ENCODE peak calls at places on chromosomes 16 and 17, in five cellular contexts. One of them, this sample, is unnamed.

GRCh38 chr17:37708616-37709212 is 36.1 kb downstream of the HNF1B start:
- DNase-seq in AG10803: no peak
- DNase-seq in NCI-H1694: no peak
- DNase-seq in B cell: no peak
- DNase-seq in H1: no peak
- DNase-seq in this sample: no peak

GRCh38 chr16:74760007-74760767 is 14.4 kb downstream of the FA2H start:
- DNase-seq in AG10803: no peak
- DNase-seq in NCI-H1694: no peak
- DNase-seq in B cell: no peak
- DNase-seq in H1: no peak
- DNase-seq in this sample: no peak

GRCh38 chr16:70254095-70254964 is 2.6 kb upstream of the EXOSC6 start:
- DNase-seq in AG10803: no peak
- DNase-seq in NCI-H1694: no peak
- DNase-seq in B cell: no peak
- DNase-seq in H1: no peak
- DNase-seq in this sample: no peak

GRCh38 chr16:66366433-66367299 is at the start of gene CDH5:
- DNase-seq in AG10803: no peak
- DNase-seq in NCI-H1694: no peak
- DNase-seq in B cell: no peak
- DNase-seq in H1: no peak
- DNase-seq in this sample: no peak

GRCh38 chr17:80791758-80792284 is 199.8 kb upstream of the CHMP6 start:
- DNase-seq in AG10803: peak; percentile 93
- DNase-seq in NCI-H1694: no peak
- DNase-seq in B cell: no peak
- DNase-seq in H1: no peak
- DNase-seq in this sample: peak; percentile 92

GRCh38 chr17:81907219-81908145 is 3.7 kb downstream of the PCYT2 start:
- DNase-seq in AG10803: no peak
- DNase-seq in NCI-H1694: no peak
- DNase-seq in B cell: no peak
- DNase-seq in H1: no peak
- DNase-seq in this sample: no peak

GRCh38 chr17:76053230-76054111 is 18.8 kb downstream of the SRP68 start:
- DNase-seq in AG10803: no peak
- DNase-seq in NCI-H1694: no peak
- DNase-seq in B cell: no peak
- DNase-seq in H1: no peak
- DNase-seq in this sample: peak; percentile 36

GRCh38 chr17:34163681-34164080 is 91.4 kb upstream of the CCL2 start:
- DNase-seq in AG10803: peak; percentile 5
- DNase-seq in NCI-H1694: no peak
- DNase-seq in B cell: no peak
- DNase-seq in H1: peak; percentile 52
- DNase-seq in this sample: peak; percentile 51

GRCh38 chr17:78472035-78472905 is 93.8 kb downstream of the PGS1 start:
- DNase-seq in AG10803: no peak
- DNase-seq in NCI-H1694: no peak
- DNase-seq in B cell: no peak
- DNase-seq in H1: no peak
- DNase-seq in this sample: no peak

GRCh38 chr16:53664724-53665345 is 38.8 kb downstream of the RPGRIP1L start:
- DNase-seq in AG10803: peak; percentile 100
- DNase-seq in NCI-H1694: no peak
- DNase-seq in B cell: no peak
- DNase-seq in H1: no peak
- DNase-seq in this sample: peak; percentile 77

GRCh38 chr17:17361543-17362511 is 58.7 kb downstream of the NT5M start:
- DNase-seq in AG10803: peak; percentile 50
- DNase-seq in NCI-H1694: no peak
- DNase-seq in B cell: no peak
- DNase-seq in H1: no peak
- DNase-seq in this sample: peak; percentile 48

GRCh38 chr17:7971651-7972050 is 30.8 kb upstream of the GUCY2D start:
- DNase-seq in AG10803: no peak
- DNase-seq in NCI-H1694: no peak
- DNase-seq in B cell: no peak
- DNase-seq in H1: no peak
- DNase-seq in this sample: no peak

GRCh38 chr17:75557075-75557851 is 30.3 kb upstream of the MYO15B start:
- DNase-seq in AG10803: peak; percentile 9
- DNase-seq in NCI-H1694: no peak
- DNase-seq in B cell: no peak
- DNase-seq in H1: no peak
- DNase-seq in this sample: no peak

GRCh38 chr17:2042355-2042929 is 620 bp downstream of the OVCA2 start:
- DNase-seq in AG10803: no peak
- DNase-seq in NCI-H1694: no peak
- DNase-seq in B cell: no peak
- DNase-seq in H1: no peak
- DNase-seq in this sample: no peak

GRCh38 chr17:55086635-55087058 is 118.1 kb downstream of the STXBP4 start:
- DNase-seq in AG10803: peak; percentile 82
- DNase-seq in NCI-H1694: peak; percentile 17
- DNase-seq in B cell: no peak
- DNase-seq in H1: no peak
- DNase-seq in this sample: peak; percentile 29

GRCh38 chr17:46771601-46772012 is 46.9 kb downstream of the WNT3 start:
- DNase-seq in AG10803: peak; percentile 22
- DNase-seq in NCI-H1694: no peak
- DNase-seq in B cell: peak; percentile 88
- DNase-seq in H1: no peak
- DNase-seq in this sample: no peak

GRCh38 chr17:75636381-75637142 is 3.3 kb downstream of the SMIM5 start:
- DNase-seq in AG10803: no peak
- DNase-seq in NCI-H1694: no peak
- DNase-seq in B cell: no peak
- DNase-seq in H1: peak; percentile 44
- DNase-seq in this sample: no peak

GRCh38 chr16:82936941-82937551 is 310.3 kb downstream of the CDH13 start:
- DNase-seq in AG10803: peak; percentile 26
- DNase-seq in NCI-H1694: no peak
- DNase-seq in B cell: no peak
- DNase-seq in H1: no peak
- DNase-seq in this sample: no peak

GRCh38 chr16:54193656-54194007 is 93.0 kb downstream of the IRX3 start:
- DNase-seq in AG10803: peak; percentile 67
- DNase-seq in NCI-H1694: peak; percentile 50
- DNase-seq in B cell: no peak
- DNase-seq in H1: peak; percentile 95
- DNase-seq in this sample: peak; percentile 86

GRCh38 chr16:66152841-66153525 is 213.5 kb upstream of the CDH5 start:
- DNase-seq in AG10803: peak; percentile 96
- DNase-seq in NCI-H1694: no peak
- DNase-seq in B cell: no peak
- DNase-seq in H1: no peak
- DNase-seq in this sample: peak; percentile 61

GRCh38 chr16:74761665-74762064 is 13.0 kb downstream of the FA2H start:
- DNase-seq in AG10803: no peak
- DNase-seq in NCI-H1694: no peak
- DNase-seq in B cell: no peak
- DNase-seq in H1: no peak
- DNase-seq in this sample: no peak

GRCh38 chr16:87463722-87464690 is 28.8 kb downstream of the ZCCHC14 start:
- DNase-seq in AG10803: peak; percentile 74
- DNase-seq in NCI-H1694: no peak
- DNase-seq in B cell: peak; percentile 51
- DNase-seq in H1: no peak
- DNase-seq in this sample: peak; percentile 55

GRCh38 chr16:8858994-8859912 is 9.6 kb downstream of the CARHSP1 start:
- DNase-seq in AG10803: no peak
- DNase-seq in NCI-H1694: no peak
- DNase-seq in B cell: no peak
- DNase-seq in H1: no peak
- DNase-seq in this sample: no peak

GRCh38 chr17:77107506-77108433 is 33.0 kb upstream of the SEC14L1 start:
- DNase-seq in AG10803: peak; percentile 66
- DNase-seq in NCI-H1694: no peak
- DNase-seq in B cell: peak; percentile 44
- DNase-seq in H1: no peak
- DNase-seq in this sample: peak; percentile 60

GRCh38 chr17:44623070-44623725 is 33.1 kb upstream of the MEIOC start:
- DNase-seq in AG10803: peak; percentile 53
- DNase-seq in NCI-H1694: no peak
- DNase-seq in B cell: no peak
- DNase-seq in H1: no peak
- DNase-seq in this sample: no peak

GRCh38 chr17:69575346-69575761 is 160.9 kb downstream of the MAP2K6 start:
- DNase-seq in AG10803: peak; percentile 92
- DNase-seq in NCI-H1694: no peak
- DNase-seq in B cell: no peak
- DNase-seq in H1: no peak
- DNase-seq in this sample: peak; percentile 54

GRCh38 chr16:55047903-55048497 is 117.3 kb downstream of the IRX5 start:
- DNase-seq in AG10803: no peak
- DNase-seq in NCI-H1694: no peak
- DNase-seq in B cell: no peak
- DNase-seq in H1: no peak
- DNase-seq in this sample: no peak

GRCh38 chr16:1743376-1744337 is 27.7 kb downstream of the NME3 start:
- DNase-seq in AG10803: no peak
- DNase-seq in NCI-H1694: no peak
- DNase-seq in B cell: no peak
- DNase-seq in H1: no peak
- DNase-seq in this sample: no peak

GRCh38 chr17:17698371-17698770 is 17.1 kb downstream of the RAI1 start:
- DNase-seq in AG10803: no peak
- DNase-seq in NCI-H1694: no peak
- DNase-seq in B cell: no peak
- DNase-seq in H1: no peak
- DNase-seq in this sample: no peak

GRCh38 chr16:3076577-3076976 is 11.1 kb downstream of the IL32 start:
- DNase-seq in AG10803: no peak
- DNase-seq in NCI-H1694: no peak
- DNase-seq in B cell: peak; percentile 8
- DNase-seq in H1: no peak
- DNase-seq in this sample: no peak

GRCh38 chr17:11787074-11787473 is 188.8 kb downstream of the DNAH9 start:
- DNase-seq in AG10803: no peak
- DNase-seq in NCI-H1694: no peak
- DNase-seq in B cell: no peak
- DNase-seq in H1: no peak
- DNase-seq in this sample: no peak

GRCh38 chr17:21019976-21020575 is 22.7 kb downstream of the USP22 start:
- DNase-seq in AG10803: peak; percentile 41
- DNase-seq in NCI-H1694: peak; percentile 50
- DNase-seq in B cell: no peak
- DNase-seq in H1: no peak
- DNase-seq in this sample: peak; percentile 38

GRCh38 chr17:13154403-13154802 is 136.6 kb upstream of the ELAC2 start:
- DNase-seq in AG10803: peak; percentile 45
- DNase-seq in NCI-H1694: no peak
- DNase-seq in B cell: no peak
- DNase-seq in H1: no peak
- DNase-seq in this sample: peak; percentile 10

GRCh38 chr16:83533193-83533592 is 274.6 kb upstream of the HSBP1 start:
- DNase-seq in AG10803: peak; percentile 49
- DNase-seq in NCI-H1694: no peak
- DNase-seq in B cell: no peak
- DNase-seq in H1: no peak
- DNase-seq in this sample: peak; percentile 25

GRCh38 chr17:30996481-30996880 is 25.6 kb downstream of the RNF135 start:
- DNase-seq in AG10803: no peak
- DNase-seq in NCI-H1694: no peak
- DNase-seq in B cell: no peak
- DNase-seq in H1: no peak
- DNase-seq in this sample: no peak

GRCh38 chr16:53864819-53865491 is 161.0 kb downstream of the FTO start:
- DNase-seq in AG10803: no peak
- DNase-seq in NCI-H1694: no peak
- DNase-seq in B cell: no peak
- DNase-seq in H1: no peak
- DNase-seq in this sample: peak; percentile 14